ENCODE peak calls at places on chromosomes 3 and 15, in five cellular contexts. A is cardiac muscle cell, I is GM12878, G is left lung, Y is SK-N-SH. O is an unnamed sample. For H3K36me3, the result is how much of the 10 kb centered on the place peaks cover.

GRCh38 chr3:107976204-107976775 is 114.5 kb downstream of the CD47 start:
- DNase-seq in A (no peak), I (no peak), G (no peak), Y (no peak), O (no peak)

GRCh38 chr15:68407886-68408500 is 24.0 kb downstream of the ITGA11 start:
- DNase-seq in A (no peak), I (no peak), G (no peak), Y (no peak), O (no peak)

GRCh38 chr3:101852315-101852714 is 3.0 kb downstream of the NFKBIZ start:
- DNase-seq in A (no peak), I (no peak), G (no peak), Y (no peak), O (no peak)

GRCh38 chr3:57627976-57628375 is 30.8 kb upstream of the ARF4 start:
- DNase-seq in A (no peak), I (no peak), G (no peak), Y (no peak), O (no peak)

GRCh38 chr15:60660290-60661051 is 181.5 kb upstream of the ICE2 start:
- DNase-seq in A (peak), I (no peak), G (no peak), Y (peak), O (no peak)

GRCh38 chr15:74845208-74845568 is 2.2 kb upstream of the ULK3 start:
- DNase-seq in A (no peak), I (no peak), G (peak), Y (no peak), O (no peak)

GRCh38 chr3:62003833-62004232 is 369.5 kb downstream of the FEZF2 start:
- DNase-seq in A (no peak), I (no peak), G (no peak), Y (no peak), O (no peak)

GRCh38 chr3:13494463-13495350 is 14.6 kb downstream of the HDAC11 start:
- DNase-seq in A (peak), I (no peak), G (no peak), Y (peak), O (no peak)

GRCh38 chr3:40930131-40930538 is 269.2 kb upstream of the CTNNB1 start:
- DNase-seq in A (peak), I (no peak), G (no peak), Y (no peak), O (no peak)

GRCh38 chr3:71693641-71694040 is 31.6 kb downstream of the EIF4E3 start:
- DNase-seq in A (no peak), I (no peak), G (no peak), Y (no peak), O (no peak)

GRCh38 chr3:67384790-67385397 is 269.5 kb downstream of the SUCLG2 start:
- DNase-seq in A (peak), I (no peak), G (no peak), Y (peak), O (no peak)

GRCh38 chr3:55036883-55037577 is 109.2 kb upstream of the LRTM1 start:
- DNase-seq in A (no peak), I (no peak), G (no peak), Y (no peak), O (no peak)

GRCh38 chr3:146313411-146314111 is 62.7 kb upstream of the PLSCR4 start:
- DNase-seq in A (peak), I (no peak), G (no peak), Y (no peak), O (no peak)

GRCh38 chr15:40929730-40930429 is 740 bp downstream of the DLL4 start:
- DNase-seq in A (peak), I (no peak), G (peak), Y (peak), O (no peak)

GRCh38 chr3:125683067-125683844 is 88.0 kb upstream of the OSBPL11 start:
- DNase-seq in A (peak), I (no peak), G (no peak), Y (no peak), O (no peak)

GRCh38 chr3:187689984-187690383 is 12.4 kb downstream of the RTP2 start:
- DNase-seq in A (peak), I (no peak), G (no peak), Y (no peak), O (no peak)

GRCh38 chr3:58570851-58571250 is 6.3 kb downstream of the FAM107A start:
- DNase-seq in A (no peak), I (no peak), G (no peak), Y (no peak), O (no peak)

GRCh38 chr15:48064435-48064834 is 56.4 kb upstream of the SLC24A5 start:
- DNase-seq in A (no peak), I (no peak), G (no peak), Y (no peak), O (no peak)

GRCh38 chr3:139284221-139284620 is 59.6 kb upstream of the MRPS22 start:
- DNase-seq in A (no peak), I (no peak), G (no peak), Y (no peak), O (no peak)

GRCh38 chr15:83626171-83626802 is 27.6 kb upstream of the ADAMTSL3 start:
- DNase-seq in A (peak), I (no peak), G (no peak), Y (no peak), O (no peak)

GRCh38 chr15:91022075-91022831 is at the start of gene VPS33B:
- DNase-seq in A (peak), I (peak), G (peak), Y (peak), O (peak)

GRCh38 chr3:108500728-108501127 is 9.7 kb downstream of the MYH15 start:
- DNase-seq in A (no peak), I (no peak), G (no peak), Y (no peak), O (no peak)

GRCh38 chr15:24756101-24756500 is 80.5 kb downstream of the NPAP1 start:
- DNase-seq in A (no peak), I (no peak), G (no peak), Y (no peak), O (no peak)

GRCh38 chr15:67003586-67003985 is 61.8 kb upstream of the SMAD3 start:
- DNase-seq in A (no peak), I (no peak), G (no peak), Y (no peak), O (no peak)

GRCh38 chr15:33279613-33280205 is 31.1 kb upstream of the RYR3 start:
- DNase-seq in A (no peak), I (no peak), G (no peak), Y (no peak), O (no peak)

GRCh38 chr3:158725348-158725966 is 6.8 kb downstream of the RARRES1 start:
- DNase-seq in A (peak), I (no peak), G (no peak), Y (no peak), O (no peak)

GRCh38 chr3:122681294-122682015 is 816 bp downstream of the PARP14 start:
- DNase-seq in A (no peak), I (no peak), G (no peak), Y (peak), O (peak)

GRCh38 chr3:177150970-177151627 is 46.2 kb downstream of the TBL1XR1 start:
- DNase-seq in A (peak), I (peak), G (no peak), Y (no peak), O (peak)

GRCh38 chr3:126683069-126683468 is 21.0 kb upstream of the CHCHD6 start:
- DNase-seq in A (no peak), I (no peak), G (no peak), Y (no peak), O (no peak)

GRCh38 chr3:127044996-127045395 is 62.1 kb downstream of the PLXNA1 start:
- DNase-seq in A (peak), I (no peak), G (peak), Y (peak), O (no peak)

GRCh38 chr3:56144792-56145191 is 323.5 kb downstream of the ERC2 start:
- DNase-seq in A (peak), I (no peak), G (no peak), Y (no peak), O (no peak)

GRCh38 chr3:50202353-50203112 is 2.5 kb upstream of the SLC38A3 start:
- DNase-seq in A (no peak), I (no peak), G (no peak), Y (no peak), O (no peak)

GRCh38 chr3:154517404-154517803 is 87.4 kb upstream of the GPR149 start:
- DNase-seq in A (no peak), I (no peak), G (no peak), Y (no peak), O (no peak)

GRCh38 chr15:34644851-34645250 is 61.4 kb upstream of the GOLGA8B start:
- DNase-seq in A (no peak), I (no peak), G (no peak), Y (peak), O (no peak)

GRCh38 chr3:23944007-23944760 is 902 bp upstream of the NR1D2 start:
- DNase-seq in A (no peak), I (no peak), G (no peak), Y (no peak), O (no peak)

GRCh38 chr3:58250093-58250707 is 12.6 kb downstream of the ABHD6 start:
- DNase-seq in A (peak), I (no peak), G (no peak), Y (no peak), O (no peak)

GRCh38 chr15:90851945-90852344 is 16.4 kb upstream of the FURIN start:
- DNase-seq in A (no peak), I (no peak), G (no peak), Y (no peak), O (no peak)

GRCh38 chr3:112477891-112478290 is 21.4 kb downstream of the BTLA start:
- DNase-seq in A (no peak), I (no peak), G (no peak), Y (no peak), O (no peak)

GRCh38 chr3:170275832-170276231 is 53.6 kb downstream of the PRKCI start:
- DNase-seq in A (no peak), I (no peak), G (no peak), Y (no peak), O (no peak)

GRCh38 chr3:170274641-170275040 is 52.4 kb downstream of the PRKCI start:
- DNase-seq in A (no peak), I (no peak), G (no peak), Y (no peak), O (no peak)

GRCh38 chr3:170267793-170268192 is 45.6 kb downstream of the PRKCI start:
- DNase-seq in A (no peak), I (no peak), G (no peak), Y (no peak), O (no peak)

GRCh38 chr3:170270282-170270891 is 48.2 kb downstream of the PRKCI start:
- DNase-seq in A (no peak), I (no peak), G (no peak), Y (no peak), O (no peak)
- H3K4me3 ChIP-seq in A (no peak), I (no peak), G (no peak), Y (no peak), O (no peak)

GRCh38 chr3:140686128-140686527 is 8.3 kb downstream of the TRIM42 start:
- DNase-seq in A (no peak), I (no peak), G (no peak), Y (no peak), O (no peak)

GRCh38 chr3:140682586-140682985 is 4.7 kb downstream of the TRIM42 start:
- DNase-seq in A (no peak), I (no peak), G (peak), Y (no peak), O (no peak)

GRCh38 chr3:140686948-140687347 is 9.1 kb downstream of the TRIM42 start:
- DNase-seq in A (no peak), I (no peak), G (no peak), Y (no peak), O (no peak)
- TF ChIP-seq CTCF in A (no peak), I (no peak), G (no peak), Y (no peak), O (no peak)

GRCh38 chr15:69558138-69558409 is 105.5 kb downstream of the RPLP1 start:
- DNase-seq in A (no peak), I (no peak), G (no peak), Y (no peak), O (no peak)
- H3K36me3 ChIP-seq in A (under half), I (under half), G (under half), Y (under half), O (under half)

GRCh38 chr3:98903099-98903498 is 1.6 kb upstream of the DCBLD2 start:
- DNase-seq in A (no peak), I (no peak), G (no peak), Y (no peak), O (no peak)
- H3K4me3 ChIP-seq in A (no peak), I (no peak), G (no peak), Y (peak), O (no peak)

GRCh38 chr3:135514064-135514455 is 451.5 kb upstream of the PPP2R3A start:
- DNase-seq in A (no peak), I (no peak), G (no peak), Y (no peak), O (no peak)

GRCh38 chr3:135513106-135514063 is 452.1 kb upstream of the PPP2R3A start:
- DNase-seq in A (peak), I (no peak), G (no peak), Y (no peak), O (no peak)

DNA sequence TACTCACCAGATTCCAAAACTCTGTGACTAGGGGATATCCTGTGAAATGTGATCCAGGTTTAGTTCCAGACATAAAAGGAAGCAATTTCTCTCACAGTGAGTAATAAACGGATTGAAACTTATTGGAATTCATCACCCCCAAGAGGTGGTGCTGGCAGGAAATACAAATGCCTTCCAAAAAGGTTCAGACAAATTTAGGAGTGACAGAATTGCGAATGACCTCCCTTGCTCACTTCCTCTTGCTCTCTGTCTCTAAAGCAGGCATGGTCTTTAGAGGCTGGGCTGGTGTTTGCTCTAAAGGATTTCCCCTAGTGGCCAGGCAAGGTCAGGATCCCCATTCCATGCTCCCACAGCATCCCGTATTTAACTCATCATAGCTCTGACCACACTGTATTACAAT is 449.4 kb upstream of the PPP2R3A start:
- DNase-seq in A (peak), I (no peak), G (no peak), Y (peak), O (no peak)
- TF ChIP-seq CTCF in A (no peak), I (no peak), G (no peak), Y (peak), O (no peak)

DNA sequence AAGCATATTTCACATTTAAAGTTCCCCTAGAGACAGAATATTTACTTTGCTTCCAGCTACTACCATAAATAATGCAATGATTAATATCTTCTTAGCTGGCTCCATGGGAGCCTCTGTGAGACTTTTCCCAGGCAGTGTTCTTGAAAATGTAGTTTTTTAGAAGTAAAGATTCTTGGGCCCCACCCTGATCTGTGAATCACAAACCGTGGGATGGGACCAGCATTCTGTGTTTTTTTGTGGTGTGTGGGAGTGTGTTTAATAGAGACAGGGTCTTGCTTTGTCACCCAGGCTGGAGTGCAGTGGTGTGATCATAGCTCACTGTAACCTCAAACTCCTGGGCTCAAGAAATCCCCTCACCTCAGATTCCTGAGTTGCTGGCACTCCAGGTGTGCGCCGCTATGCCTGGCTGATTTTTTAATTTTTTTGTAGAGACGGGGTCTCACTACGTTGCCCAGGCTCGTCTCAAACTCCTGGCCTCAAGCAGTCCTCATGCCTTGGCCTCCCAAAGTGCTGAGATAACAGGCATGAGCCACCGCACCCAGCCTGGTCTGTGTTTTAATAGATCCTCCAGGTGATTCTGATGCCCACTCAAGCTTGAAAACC is 83.0 kb downstream of the KLHL25 start:
- DNase-seq in A (no peak), I (no peak), G (no peak), Y (no peak), O (no peak)
- H3K36me3 ChIP-seq in A (under half), I (under half), G (half or more), Y (under half), O (under half)

DNA sequence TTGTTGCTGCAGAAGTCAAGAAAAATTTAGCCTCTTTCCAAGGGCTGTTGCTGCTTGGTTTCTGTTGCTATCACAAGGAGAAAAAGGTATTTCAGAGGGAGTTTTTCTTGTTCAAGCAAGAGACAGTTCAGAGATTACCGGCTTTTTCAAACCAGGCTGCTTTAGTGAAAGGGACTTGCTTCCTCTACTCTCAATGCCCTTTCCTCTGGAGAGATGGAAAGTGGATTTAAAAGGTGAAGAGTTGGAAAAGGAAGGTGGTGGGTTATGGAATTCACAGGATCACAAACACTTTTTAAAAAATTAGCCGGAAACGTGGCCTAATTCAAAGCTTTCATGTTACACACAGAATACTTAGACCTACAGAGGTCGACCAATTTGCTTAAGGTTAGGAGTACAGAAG is 1.1 kb downstream of the PARP6 start:
- DNase-seq in A (no peak), I (no peak), G (no peak), Y (no peak), O (no peak)
- H3K4me3 ChIP-seq in A (peak), I (peak), G (peak), Y (peak), O (peak)

GRCh38 chr15:88028024-88028423 is 228.5 kb downstream of the NTRK3 start:
- DNase-seq in A (no peak), I (no peak), G (no peak), Y (no peak), O (no peak)
- TF ChIP-seq CTCF in A (no peak), I (no peak), G (no peak), Y (no peak), O (peak)

GRCh38 chr15:70055601-70056051 is 42.1 kb downstream of the TLE3 start:
- DNase-seq in A (no peak), I (no peak), G (no peak), Y (peak), O (no peak)

GRCh38 chr15:70054366-70054765 is 43.4 kb downstream of the TLE3 start:
- DNase-seq in A (no peak), I (no peak), G (peak), Y (no peak), O (no peak)

GRCh38 chr15:70056091-70056680 is 41.5 kb downstream of the TLE3 start:
- DNase-seq in A (no peak), I (no peak), G (no peak), Y (no peak), O (no peak)

GRCh38 chr15:70053703-70054229 is 44.0 kb downstream of the TLE3 start:
- DNase-seq in A (no peak), I (no peak), G (no peak), Y (no peak), O (no peak)

GRCh38 chr15:70054884-70055387 is 42.8 kb downstream of the TLE3 start:
- DNase-seq in A (no peak), I (no peak), G (no peak), Y (no peak), O (no peak)
- H3K36me3 ChIP-seq in A (under half), I (under half), G (half or more), Y (under half), O (half or more)